ENCODE peak calls at places on chromosomes 12 and 14, in eight cellular contexts. B, C, M, S, Q, Z, D and J are unnamed samples.
A peak's percentile ranks its signal among the peaks of the same experiment; 100 is the strongest.

GRCh38 chr12:3520168-3520567 is 29.2 kb downstream of the PRMT8 start:
- DNase-seq in B (no peak), C (no peak), M (peak; percentile 62), S (no peak), Q (no peak), Z (no peak), D (no peak), J (peak; percentile 52)

GRCh38 chr12:93818488-93819047 is 141.4 kb downstream of the CRADD start:
- DNase-seq in B (peak; percentile 18), C (no peak), M (peak; percentile 43), S (no peak), Q (no peak), Z (no peak), D (no peak), J (no peak)

GRCh38 chr12:46788247-46788887 is 37.4 kb downstream of the SLC38A4 start:
- DNase-seq in B (no peak), C (no peak), M (no peak), S (no peak), Q (no peak), Z (no peak), D (no peak), J (no peak)

GRCh38 chr14:50225974-50226297 is 5.4 kb downstream of the SOS2 start:
- DNase-seq in B (peak; percentile 80), C (no peak), M (no peak), S (no peak), Q (no peak), Z (no peak), D (no peak), J (no peak)

GRCh38 chr12:105451211-105451610 is 120.7 kb downstream of the C12orf75 start:
- DNase-seq in B (no peak), C (peak; percentile 77), M (no peak), S (no peak), Q (no peak), Z (no peak), D (no peak), J (no peak)

GRCh38 chr12:11941601-11942360 is 129.0 kb upstream of the BCL2L14 start:
- DNase-seq in B (no peak), C (peak; percentile 38), M (no peak), S (no peak), Q (no peak), Z (no peak), D (no peak), J (no peak)

GRCh38 chr12:48601013-48601756 is 31.3 kb upstream of the LALBA start:
- DNase-seq in B (peak; percentile 79), C (no peak), M (no peak), S (no peak), Q (no peak), Z (no peak), D (no peak), J (no peak)

GRCh38 chr14:28754209-28754985 is 12.2 kb upstream of the FOXG1 start:
- DNase-seq in B (peak; percentile 65), C (peak; percentile 56), M (no peak), S (no peak), Q (peak; percentile 72), Z (no peak), D (peak; percentile 60), J (peak; percentile 29)

GRCh38 chr12:102851246-102851645 is 65.8 kb downstream of the PAH start:
- DNase-seq in B (no peak), C (no peak), M (no peak), S (no peak), Q (no peak), Z (no peak), D (no peak), J (no peak)